ENCODE peak calls at places on chromosomes 4 and X, in five cellular contexts. E, V, I, S and G are unnamed samples. For H3K27me3, the result is how much of the 10 kb centered on the place peaks cover.

GRCh38 chrX:41238543-41238942 is 95.4 kb upstream of the DDX3X start:
- DNase-seq in V (no peak), E (no peak), I (no peak), S (no peak), G (no peak)

GRCh38 chr4:26039950-26040349 is 125.9 kb downstream of the SMIM20 start:
- DNase-seq in I (no peak), V (no peak), E (no peak), S (no peak), G (no peak)

GRCh38 chr4:54104907-54105306 is 4.9 kb downstream of the GSX2 start:
- DNase-seq in V (no peak), I (no peak), E (no peak), S (no peak), G (no peak)

GRCh38 chr4:97589481-97590196 is 553.6 kb downstream of the STPG2 start:
- DNase-seq in S (no peak), V (no peak), E (no peak), I (no peak), G (no peak)

GRCh38 chrX:22314211-22314610 is 41.5 kb downstream of the CBLL2 start:
- DNase-seq in S (no peak), I (no peak), V (no peak), E (no peak), G (no peak)

GRCh38 chr4:113411496-113411938 is 350.0 kb downstream of the CAMK2D start:
- DNase-seq in S (no peak), V (peak), I (no peak), E (no peak), G (no peak)

GRCh38 chr4:169492436-169493163 is 119.8 kb downstream of the NEK1 start:
- DNase-seq in S (peak), V (peak), I (peak), E (peak), G (peak)

GRCh38 chr4:33802578-33802977 is 2441.7 kb downstream of the ARAP2 start:
- DNase-seq in E (peak), S (no peak), V (no peak), I (no peak), G (no peak)

GRCh38 chr4:26183017-26183416 is 137.8 kb upstream of the RBPJ start:
- DNase-seq in I (no peak), S (no peak), V (no peak), E (no peak), G (no peak)

GRCh38 chrX:23344904-23345271 is 10.2 kb downstream of the PTCHD1 start:
- DNase-seq in E (no peak), V (no peak), I (no peak), S (no peak), G (no peak)

GRCh38 chr4:10701702-10702460 is 17.3 kb upstream of the CLNK start:
- DNase-seq in E (no peak), S (no peak), V (no peak), I (no peak), G (no peak)

GRCh38 chrX:115229337-115229991 is 4.4 kb downstream of the LRCH2 start:
- DNase-seq in E (no peak), V (no peak), I (no peak), S (no peak), G (no peak)

GRCh38 chrX:46376246-46376885 is 168.9 kb downstream of the ZNF674 start:
- DNase-seq in S (peak), V (peak), E (peak), I (peak), G (peak)

GRCh38 chrX:49846545-49846944 is 17.4 kb downstream of the PAGE4 start:
- DNase-seq in E (no peak), S (no peak), V (no peak), I (no peak), G (no peak)

GRCh38 chr4:76791479-76791878 is 106.5 kb downstream of the SOWAHB start:
- DNase-seq in I (no peak), S (no peak), V (no peak), E (no peak), G (no peak)

GRCh38 chr4:23934915-23935314 is 45.1 kb upstream of the PPARGC1A start:
- DNase-seq in V (no peak), E (no peak), I (no peak), S (no peak), G (no peak)

GRCh38 chr4:6196324-6196723 is 4.0 kb downstream of the JAKMIP1 start:
- DNase-seq in I (no peak), S (no peak), V (no peak), E (no peak), G (no peak)

GRCh38 chr4:6194458-6195195 is 5.7 kb downstream of the JAKMIP1 start:
- DNase-seq in I (no peak), V (no peak), E (no peak), S (no peak), G (no peak)

GRCh38 chr4:6197433-6198174 is 2.7 kb downstream of the JAKMIP1 start:
- DNase-seq in V (no peak), S (no peak), I (no peak), E (no peak), G (no peak)

GRCh38 chr4:6196871-6197270 is 3.5 kb downstream of the JAKMIP1 start:
- DNase-seq in S (no peak), I (no peak), V (no peak), E (no peak), G (no peak)

DNA sequence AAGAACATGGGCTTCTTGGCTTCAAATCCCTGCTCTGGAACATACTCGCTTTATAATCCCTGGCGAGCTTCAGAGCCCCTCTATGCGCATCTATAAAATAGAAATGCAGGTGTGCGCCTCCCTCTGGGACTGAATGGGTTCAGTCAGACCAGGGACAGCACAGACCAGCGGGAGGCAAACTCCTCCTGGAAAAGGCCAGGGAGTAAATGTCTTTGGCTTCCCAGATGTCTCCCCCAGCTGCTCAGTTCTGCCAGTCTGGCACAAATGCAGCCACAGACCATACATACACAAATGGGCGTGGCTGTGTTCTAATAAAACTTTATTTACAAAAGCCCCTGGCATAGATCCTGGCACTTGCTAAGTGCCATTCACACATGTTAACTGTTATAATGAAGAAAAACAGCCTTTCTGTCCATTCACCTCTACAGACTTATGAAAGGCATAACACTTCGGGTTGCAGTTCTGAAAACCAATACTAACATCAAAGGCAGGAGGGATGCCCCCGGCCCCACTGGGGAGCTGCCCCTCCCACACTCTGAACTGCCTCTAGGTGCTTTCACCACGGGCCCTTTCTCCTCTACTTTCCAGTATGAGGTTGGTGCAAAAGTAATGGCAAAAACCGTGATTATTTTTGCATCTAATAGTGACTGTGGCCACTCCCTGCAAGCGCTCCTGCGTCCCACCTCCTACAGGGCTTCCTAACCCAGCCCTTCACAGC is 4.6 kb downstream of the JAKMIP1 start:
- DNase-seq in V (peak), I (peak), E (no peak), S (no peak), G (no peak)
- H3K27me3 ChIP-seq in V (under half), I (under half), E (under half), S (under half), G (under half)

GRCh38 chr4:186939766-186940165 is 216.1 kb upstream of the FAT1 start:
- DNase-seq in E (no peak), I (no peak), S (no peak), V (peak), G (no peak)
- H2AFZ ChIP-seq in E (no peak), I (no peak), S (no peak), V (no peak), G (no peak)

GRCh38 chrX:20789103-20789502 is 522.4 kb upstream of the RPS6KA3 start:
- DNase-seq in I (no peak), E (no peak), S (no peak), V (no peak), G (no peak)
- H3K4me2 ChIP-seq in I (no peak), E (no peak), S (no peak), V (no peak), G (no peak)

DNA sequence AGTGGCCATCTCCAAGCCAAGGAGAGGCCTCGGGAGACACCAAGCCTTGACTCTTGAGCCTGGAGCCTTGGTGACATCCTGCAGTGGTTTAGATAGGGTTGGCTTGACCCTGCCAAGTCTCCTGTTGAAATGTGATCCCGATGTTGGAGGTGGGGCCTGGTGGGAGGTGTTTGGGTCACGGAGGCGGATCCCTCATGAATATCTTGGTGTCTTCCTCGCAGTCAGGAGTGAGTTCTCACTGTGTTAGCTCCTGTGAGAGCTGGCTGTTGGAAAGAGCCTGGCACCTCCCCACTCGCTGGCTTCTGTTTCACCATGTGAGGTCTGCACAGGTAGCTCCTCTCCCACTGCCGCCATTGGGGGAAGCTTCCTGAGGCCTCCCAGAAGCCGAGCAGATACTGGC is 38.8 kb downstream of the ADRA2C start:
- DNase-seq in S (no peak), V (no peak), E (no peak), I (no peak), G (no peak)
- H3K27me3 ChIP-seq in S (under half), V (under half), E (half or more), I (under half), G (under half)

DNA sequence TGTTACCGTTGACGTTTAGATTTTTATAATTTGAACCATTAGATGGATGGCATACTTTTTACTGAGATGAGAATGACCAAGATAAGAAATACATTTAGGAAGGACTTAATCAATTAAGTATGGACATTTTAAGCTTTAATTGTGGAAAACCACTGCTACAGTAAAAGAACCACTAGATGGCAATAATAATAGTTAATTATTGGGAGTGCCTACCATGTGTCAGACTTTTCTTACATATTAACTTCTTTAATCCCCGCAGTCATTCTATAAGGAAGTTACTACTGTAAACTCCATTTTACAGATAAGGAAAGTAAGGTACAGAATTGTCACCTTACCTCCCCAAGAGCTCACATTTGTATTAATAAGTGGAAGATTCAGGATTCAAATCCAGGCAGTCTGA is 48.5 kb upstream of the MYOZ2 start:
- DNase-seq in S (no peak), E (no peak), V (no peak), I (no peak), G (no peak)
- H2AFZ ChIP-seq in S (no peak), E (no peak), V (no peak), I (no peak), G (no peak)